ENCODE peak calls at places on chromosomes 16 and 17, in five cellular contexts. Y is astrocyte of the spinal cord, U is dorsolateral prefrontal cortex, C is GM10248, I is GM20000. Q is an unnamed sample.
A peak's percentile ranks its signal among the peaks of the same experiment; 100 is the strongest.

GRCh38 chr16:13194766-13195165 is 293.4 kb downstream of the SHISA9 start:
- DNase-seq in Y (no peak), C (no peak), I (no peak), U (no peak), Q (no peak)

GRCh38 chr17:10234033-10234432 is 35.6 kb upstream of the GAS7 start:
- DNase-seq in Y (no peak), C (no peak), U (no peak), I (no peak), Q (no peak)

GRCh38 chr17:6157716-6158115 is 87.5 kb downstream of the WSCD1 start:
- DNase-seq in I (no peak), U (no peak), Y (no peak), C (no peak), Q (no peak)

GRCh38 chr16:75224683-75225082 is 5.9 kb downstream of the CTRB1 start:
- DNase-seq in U (no peak), I (no peak), C (no peak), Y (no peak), Q (no peak)

GRCh38 chr17:82631544-82631943 is 16.7 kb downstream of the WDR45B start:
- DNase-seq in Y (no peak), I (no peak), U (no peak), C (no peak), Q (no peak)

GRCh38 chr17:17988427-17988945 is 15.8 kb downstream of the DRC3 start:
- DNase-seq in C (no peak), Y (no peak), I (no peak), U (no peak), Q (no peak)

GRCh38 chr17:57954421-57955182 is 610 bp downstream of the CUEDC1 start:
- DNase-seq in U (peak; percentile 72), C (no peak), I (no peak), Y (peak; percentile 55), Q (no peak)

GRCh38 chr16:3497771-3498170 is 2.5 kb upstream of the C16orf90 start:
- DNase-seq in I (no peak), U (no peak), C (no peak), Y (no peak), Q (no peak)

GRCh38 chr16:24516900-24517669 is 22.3 kb upstream of the RBBP6 start:
- DNase-seq in I (peak; percentile 68), Y (peak; percentile 83), U (peak; percentile 78), C (peak; percentile 69), Q (peak; percentile 87)

GRCh38 chr17:73644145-73645049 is at the start of gene SDK2:
- DNase-seq in I (peak; percentile 50), Y (peak; percentile 7), C (no peak), U (no peak), Q (no peak)

GRCh38 chr17:28726396-28726911 is 421 bp upstream of the TLCD1 start:
- DNase-seq in I (no peak), U (peak; percentile 67), C (peak; percentile 64), Y (peak; percentile 71), Q (peak; percentile 89)

GRCh38 chr16:8950580-8951077 is 13.1 kb downstream of the USP7 start:
- DNase-seq in Y (peak; percentile 48), C (no peak), I (no peak), U (no peak), Q (no peak)

GRCh38 chr16:75758215-75758614 is 31.9 kb upstream of the CPHXL start:
- DNase-seq in Y (peak; percentile 79), I (peak; percentile 10), U (no peak), C (no peak), Q (peak; percentile 6)

GRCh38 chr17:21081967-21082366 is 39.2 kb upstream of the USP22 start:
- DNase-seq in U (no peak), C (no peak), I (no peak), Y (no peak), Q (no peak)

GRCh38 chr16:67242138-67242730 is 5.0 kb downstream of the FHOD1 start:
- DNase-seq in I (no peak), Y (no peak), U (no peak), C (no peak), Q (no peak)

GRCh38 chr17:7060165-7060890 is 16.4 kb upstream of the SLC16A11 start:
- DNase-seq in C (no peak), U (no peak), Y (peak; percentile 88), I (no peak), Q (peak; percentile 74)

GRCh38 chr17:66904760-66905637 is 59.5 kb upstream of the CACNG4 start:
- DNase-seq in U (no peak), C (no peak), Y (peak; percentile 43), I (no peak), Q (no peak)

GRCh38 chr17:74919440-74920305 is 3.4 kb downstream of the USH1G start:
- DNase-seq in U (no peak), Y (no peak), C (peak; percentile 76), I (peak; percentile 76), Q (peak; percentile 32)

GRCh38 chr17:61335845-61336655 is 63.6 kb upstream of the TBX2 start:
- DNase-seq in Y (peak; percentile 81), C (no peak), I (no peak), U (no peak), Q (no peak)

GRCh38 chr17:61425682-61426481 is 26.2 kb downstream of the TBX2 start:
- DNase-seq in U (no peak), I (peak; percentile 10), C (no peak), Y (no peak), Q (no peak)

GRCh38 chr17:1999557-2000251 is 25.4 kb downstream of the RTN4RL1 start:
- DNase-seq in U (no peak), I (no peak), C (no peak), Y (no peak), Q (no peak)

GRCh38 chr16:50835358-50836060 is 93.6 kb downstream of the CYLD start:
- DNase-seq in C (no peak), Y (no peak), I (no peak), U (peak; percentile 50), Q (no peak)

GRCh38 chr17:9363440-9364350 is 211.9 kb downstream of the STX8 start:
- DNase-seq in C (no peak), Y (peak; percentile 73), I (no peak), U (no peak), Q (peak; percentile 52)

GRCh38 chr16:4924593-4925378 is 12.2 kb downstream of the PPL start:
- DNase-seq in C (no peak), Y (no peak), U (no peak), I (no peak), Q (no peak)

GRCh38 chr16:28863929-28864886 is 565 bp downstream of the SH2B1 start:
- DNase-seq in U (no peak), I (no peak), Y (peak; percentile 48), C (no peak), Q (no peak)

GRCh38 chr16:57156351-57156703 is 29.5 kb downstream of the PSME3IP1 start:
- DNase-seq in C (no peak), Y (no peak), I (no peak), U (no peak), Q (no peak)

GRCh38 chr17:83026311-83026811 is 53.0 kb upstream of the METRNL start:
- DNase-seq in I (no peak), C (no peak), Y (no peak), U (no peak), Q (no peak)

GRCh38 chr17:62611767-62612166 is 15.7 kb upstream of the MRC2 start:
- DNase-seq in C (peak; percentile 26), I (no peak), Y (no peak), U (no peak), Q (no peak)

GRCh38 chr16:69386596-69386995 is 789 bp upstream of the TERF2 start:
- DNase-seq in I (no peak), C (no peak), Y (peak; percentile 28), U (no peak), Q (no peak)

GRCh38 chr16:17845031-17845430 is 374.3 kb upstream of the XYLT1 start:
- DNase-seq in I (no peak), Y (no peak), C (no peak), U (no peak), Q (no peak)

GRCh38 chr17:47802341-47803022 is 19.1 kb downstream of the OSBPL7 start:
- DNase-seq in I (peak; percentile 84), Y (peak; percentile 48), U (peak; percentile 44), C (peak; percentile 84), Q (peak; percentile 71)

GRCh38 chr16:12236491-12237030 is 260.0 kb downstream of the SNX29 start:
- DNase-seq in C (no peak), I (no peak), Y (no peak), U (no peak), Q (no peak)

GRCh38 chr16:1261131-1261917 is 5.5 kb downstream of the TPSD1 start:
- DNase-seq in Y (no peak), U (no peak), I (peak; percentile 53), C (no peak), Q (peak; percentile 32)

GRCh38 chr17:83030432-83030831 is 49.0 kb upstream of the METRNL start:
- DNase-seq in U (no peak), Y (no peak), I (no peak), C (no peak), Q (no peak)

GRCh38 chr16:73737637-73738036 is 559.0 kb upstream of the PSMD7 start:
- DNase-seq in U (no peak), C (no peak), Y (no peak), I (no peak), Q (no peak)

GRCh38 chr17:60495260-60495659 is 30.8 kb downstream of the APPBP2 start:
- DNase-seq in Y (no peak), I (no peak), C (no peak), U (no peak), Q (no peak)

GRCh38 chr16:79838860-79839259 is 238.3 kb upstream of the MAF start:
- DNase-seq in U (no peak), C (no peak), I (no peak), Y (no peak), Q (no peak)
- TF ChIP-seq CTCF in U (no peak), C (no peak), I (no peak), Y (no peak), Q (no peak)

GRCh38 chr17:72334205-72334604 is 213.4 kb downstream of the SOX9 start:
- DNase-seq in I (no peak), Y (no peak), U (no peak), C (no peak), Q (no peak)
- TF ChIP-seq CTCF in I (no peak), Y (peak; percentile 19), U (no peak), C (no peak), Q (no peak)

GRCh38 chr17:81527591-81528383 is at the start of gene FSCN2:
- DNase-seq in U (no peak), Y (no peak), C (no peak), I (no peak), Q (no peak)
- TF ChIP-seq CTCF in U (no peak), Y (peak; percentile 13), C (no peak), I (no peak), Q (no peak)

DNA sequence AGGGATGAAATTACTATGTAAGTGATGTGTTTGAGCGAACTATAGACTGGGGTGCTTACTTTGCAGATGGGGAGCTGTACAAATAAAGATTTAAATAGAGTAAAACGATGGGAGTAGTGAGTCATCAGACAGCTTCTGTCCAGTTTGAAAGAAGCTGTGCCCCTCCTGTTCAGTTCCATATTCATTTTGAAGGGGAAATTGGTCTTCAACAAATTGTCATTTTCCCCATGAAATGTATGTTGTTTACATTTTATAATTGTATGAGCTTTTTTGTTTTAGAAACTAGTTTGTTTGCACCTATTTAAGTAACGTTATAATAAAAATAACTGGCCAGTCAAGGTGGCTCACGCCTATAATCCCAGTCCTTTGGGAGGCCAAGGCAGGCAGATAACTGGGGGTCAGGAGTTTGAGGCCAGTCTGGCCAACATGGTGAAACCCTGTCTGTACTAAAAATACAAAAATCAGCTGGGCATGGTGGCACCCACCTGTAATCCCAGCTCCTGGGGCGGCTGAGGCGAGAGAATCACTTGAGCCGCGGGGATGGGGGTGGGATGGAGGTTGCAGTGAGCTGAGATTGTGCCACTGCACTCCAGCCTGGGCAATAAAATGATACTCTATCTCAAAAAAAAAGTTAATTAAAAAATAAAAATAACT is 20.2 kb downstream of the SEC14L1 start:
- DNase-seq in Y (peak; percentile 36), I (no peak), C (no peak), U (no peak), Q (no peak)
- TF ChIP-seq CTCF in Y (no peak), I (no peak), C (no peak), U (no peak), Q (no peak)

GRCh38 chr17:50989149-50989548 is 123.0 kb upstream of the TOB1 start:
- DNase-seq in U (no peak), I (no peak), C (no peak), Y (no peak), Q (no peak)
- TF ChIP-seq CTCF in U (no peak), I (no peak), C (no peak), Y (no peak), Q (no peak)